ENCODE peak calls at places on chromosome 5, in five cellular contexts. Y is thyroid gland, W is GM12891, U is esophagus muscularis mucosa, V is spleen. F is an unnamed sample.

GRCh38 chr5:170479484-170479883 is 24.3 kb upstream of the KCNIP1 start:
- DNase-seq in Y (no peak), W (no peak), U (no peak), V (no peak), F (peak)

GRCh38 chr5:126998895-126999570 is 31.3 kb downstream of the MARCHF3 start:
- DNase-seq in Y (no peak), W (no peak), U (no peak), V (no peak), F (no peak)

GRCh38 chr5:111932628-111933027 is 175.6 kb upstream of the NREP start:
- DNase-seq in Y (no peak), W (no peak), U (no peak), V (no peak), F (no peak)

GRCh38 chr5:74877624-74878304 is 11.6 kb upstream of the FAM169A start:
- DNase-seq in Y (no peak), W (no peak), U (no peak), V (no peak), F (no peak)

GRCh38 chr5:51731641-51732040 is 348.4 kb downstream of the ISL1 start:
- DNase-seq in Y (no peak), W (no peak), U (no peak), V (no peak), F (no peak)

GRCh38 chr5:38008198-38008597 is 168.4 kb upstream of the GDNF start:
- DNase-seq in Y (no peak), W (no peak), U (no peak), V (no peak), F (no peak)

GRCh38 chr5:168224110-168224509 is 67.3 kb upstream of the WWC1 start:
- DNase-seq in Y (no peak), W (no peak), U (no peak), V (no peak), F (no peak)

GRCh38 chr5:77390795-77391194 is 101.3 kb downstream of the WDR41 start:
- DNase-seq in Y (no peak), W (no peak), U (peak), V (no peak), F (no peak)

GRCh38 chr5:30960041-30960440 is 233.4 kb upstream of the CDH6 start:
- DNase-seq in Y (no peak), W (no peak), U (no peak), V (no peak), F (no peak)

GRCh38 chr5:38323645-38324295 is 65.4 kb downstream of the EGFLAM start:
- DNase-seq in Y (no peak), W (no peak), U (no peak), V (no peak), F (no peak)

GRCh38 chr5:168987540-168988300 is 313.2 kb downstream of the SLIT3 start:
- DNase-seq in Y (peak), W (peak), U (no peak), V (no peak), F (peak)

GRCh38 chr5:73188764-73189521 is 15.9 kb downstream of the TMEM174 start:
- DNase-seq in Y (no peak), W (no peak), U (no peak), V (no peak), F (no peak)

GRCh38 chr5:6704361-6704851 is 8.8 kb upstream of the TENT4A start:
- DNase-seq in Y (peak), W (no peak), U (peak), V (no peak), F (peak)

GRCh38 chr5:106202035-106202434 is 1468.7 kb downstream of the EFNA5 start:
- DNase-seq in Y (no peak), W (no peak), U (no peak), V (no peak), F (no peak)

GRCh38 chr5:126373621-126374416 is 49.4 kb upstream of the GRAMD2B start:
- DNase-seq in Y (no peak), W (no peak), U (no peak), V (no peak), F (no peak)

GRCh38 chr5:181024245-181025029 is 15.6 kb upstream of the BTNL9 start:
- DNase-seq in Y (no peak), W (no peak), U (no peak), V (peak), F (peak)

GRCh38 chr5:154189819-154190651 is 498 bp upstream of the GALNT10 start:
- DNase-seq in Y (peak), W (peak), U (peak), V (peak), F (peak)

GRCh38 chr5:1057485-1057825 is 48.9 kb downstream of the NKD2 start:
- DNase-seq in Y (no peak), W (no peak), U (no peak), V (no peak), F (no peak)

GRCh38 chr5:161190778-161191177 is 338.8 kb upstream of the ATP10B start:
- DNase-seq in Y (no peak), W (no peak), U (no peak), V (no peak), F (no peak)

GRCh38 chr5:72842816-72843215 is 26.4 kb downstream of the TNPO1 start:
- DNase-seq in Y (no peak), W (no peak), U (no peak), V (no peak), F (no peak)

GRCh38 chr5:1521671-1522600 is 1.8 kb downstream of the LPCAT1 start:
- DNase-seq in Y (no peak), W (no peak), U (no peak), V (peak), F (peak)

GRCh38 chr5:25688156-25688555 is 1043.4 kb upstream of the CDH10 start:
- DNase-seq in Y (no peak), W (no peak), U (no peak), V (no peak), F (no peak)

GRCh38 chr5:136174021-136174659 is 18.8 kb downstream of the SMIM32 start:
- DNase-seq in Y (no peak), W (no peak), U (no peak), V (no peak), F (peak)

GRCh38 chr5:81326554-81326953 is 25.2 kb downstream of the ZCCHC9 start:
- DNase-seq in Y (no peak), W (no peak), U (no peak), V (no peak), F (no peak)

GRCh38 chr5:103234239-103234975 is 24.2 kb upstream of the MACIR start:
- DNase-seq in Y (peak), W (no peak), U (no peak), V (no peak), F (no peak)

GRCh38 chr5:59766394-59766793 is 127.1 kb downstream of the PDE4D start:
- DNase-seq in Y (peak), W (no peak), U (no peak), V (no peak), F (peak)

GRCh38 chr5:40414922-40415321 is 264.8 kb upstream of the PTGER4 start:
- DNase-seq in Y (no peak), W (no peak), U (no peak), V (no peak), F (no peak)

GRCh38 chr5:40413747-40414146 is 266.0 kb upstream of the PTGER4 start:
- DNase-seq in Y (no peak), W (no peak), U (no peak), V (no peak), F (no peak)

GRCh38 chr5:40410231-40410861 is 269.4 kb upstream of the PTGER4 start:
- DNase-seq in Y (no peak), W (no peak), U (no peak), V (no peak), F (peak)

GRCh38 chr5:40409600-40409999 is 270.1 kb upstream of the PTGER4 start:
- DNase-seq in Y (no peak), W (no peak), U (no peak), V (peak), F (no peak)

GRCh38 chr5:40410939-40411635 is 268.6 kb upstream of the PTGER4 start:
- DNase-seq in Y (no peak), W (no peak), U (no peak), V (no peak), F (no peak)
- TF ChIP-seq POLR2A in Y (no peak), W (no peak), U (no peak), V (no peak), F (no peak)

DNA sequence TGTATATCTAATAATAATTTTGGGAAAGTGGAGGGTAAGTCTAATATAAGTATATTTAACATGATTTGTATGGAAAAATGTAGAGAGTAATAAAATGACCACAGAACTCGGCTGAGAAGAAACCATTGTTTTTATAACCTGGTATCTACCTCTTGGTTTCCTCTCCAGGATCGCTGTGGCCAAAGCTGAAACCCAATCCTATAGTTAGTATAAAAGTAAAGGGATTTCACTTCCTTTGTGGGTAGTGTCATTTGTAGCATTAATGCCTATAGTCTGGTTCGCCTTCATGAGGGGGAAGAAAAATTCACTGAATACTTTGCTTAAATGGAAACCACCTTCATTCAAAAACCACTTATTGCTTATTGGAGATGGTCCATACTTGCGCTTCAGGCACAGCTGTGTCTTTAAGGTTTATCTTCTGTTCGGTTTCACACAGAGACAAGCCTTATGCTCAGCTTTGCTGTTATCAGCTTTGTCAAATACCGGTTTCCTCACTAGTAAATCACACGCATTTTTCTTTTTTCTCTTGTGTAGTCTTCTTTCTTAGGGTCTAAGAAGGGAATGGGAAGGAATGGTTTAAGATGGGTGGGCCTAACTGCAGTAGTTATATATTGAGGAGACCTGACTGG is 12.1 kb downstream of the PIK3R1 start:
- DNase-seq in Y (no peak), W (no peak), U (no peak), V (no peak), F (no peak)
- TF ChIP-seq POLR2A in Y (no peak), W (no peak), U (no peak), V (no peak), F (no peak)

GRCh38 chr5:94992325-94992724 is 292.6 kb downstream of the MCTP1 start:
- DNase-seq in Y (no peak), W (no peak), U (no peak), V (no peak), F (no peak)
- TF ChIP-seq POLR2A in Y (no peak), W (no peak), U (no peak), V (no peak), F (no peak)

GRCh38 chr5:150490754-150491153 is 17.2 kb upstream of the NDST1 start:
- DNase-seq in Y (no peak), W (no peak), U (no peak), V (no peak), F (no peak)

GRCh38 chr5:150489358-150490295 is 18.3 kb upstream of the NDST1 start:
- DNase-seq in Y (no peak), W (peak), U (no peak), V (peak), F (no peak)

GRCh38 chr5:150490296-150490669 is 17.6 kb upstream of the NDST1 start:
- DNase-seq in Y (no peak), W (no peak), U (no peak), V (no peak), F (no peak)

GRCh38 chr5:150491876-150492275 is 16.1 kb upstream of the NDST1 start:
- DNase-seq in Y (no peak), W (no peak), U (no peak), V (no peak), F (no peak)

GRCh38 chr5:150492621-150493020 is 15.3 kb upstream of the NDST1 start:
- DNase-seq in Y (no peak), W (no peak), U (no peak), V (no peak), F (no peak)
- TF ChIP-seq POLR2A in Y (no peak), W (no peak), U (no peak), V (no peak), F (no peak)

GRCh38 chr5:42811591-42812392 is at the start of gene SELENOP:
- DNase-seq in Y (peak), W (no peak), U (no peak), V (no peak), F (peak)
- TF ChIP-seq POLR2A in Y (peak), W (no peak), U (peak), V (peak), F (peak)

GRCh38 chr5:134427540-134428041 is 15.9 kb upstream of the CDKN2AIPNL start:
- DNase-seq in Y (no peak), W (no peak), U (no peak), V (peak), F (no peak)
- TF ChIP-seq POLR2A in Y (no peak), W (no peak), U (no peak), V (no peak), F (no peak)

DNA sequence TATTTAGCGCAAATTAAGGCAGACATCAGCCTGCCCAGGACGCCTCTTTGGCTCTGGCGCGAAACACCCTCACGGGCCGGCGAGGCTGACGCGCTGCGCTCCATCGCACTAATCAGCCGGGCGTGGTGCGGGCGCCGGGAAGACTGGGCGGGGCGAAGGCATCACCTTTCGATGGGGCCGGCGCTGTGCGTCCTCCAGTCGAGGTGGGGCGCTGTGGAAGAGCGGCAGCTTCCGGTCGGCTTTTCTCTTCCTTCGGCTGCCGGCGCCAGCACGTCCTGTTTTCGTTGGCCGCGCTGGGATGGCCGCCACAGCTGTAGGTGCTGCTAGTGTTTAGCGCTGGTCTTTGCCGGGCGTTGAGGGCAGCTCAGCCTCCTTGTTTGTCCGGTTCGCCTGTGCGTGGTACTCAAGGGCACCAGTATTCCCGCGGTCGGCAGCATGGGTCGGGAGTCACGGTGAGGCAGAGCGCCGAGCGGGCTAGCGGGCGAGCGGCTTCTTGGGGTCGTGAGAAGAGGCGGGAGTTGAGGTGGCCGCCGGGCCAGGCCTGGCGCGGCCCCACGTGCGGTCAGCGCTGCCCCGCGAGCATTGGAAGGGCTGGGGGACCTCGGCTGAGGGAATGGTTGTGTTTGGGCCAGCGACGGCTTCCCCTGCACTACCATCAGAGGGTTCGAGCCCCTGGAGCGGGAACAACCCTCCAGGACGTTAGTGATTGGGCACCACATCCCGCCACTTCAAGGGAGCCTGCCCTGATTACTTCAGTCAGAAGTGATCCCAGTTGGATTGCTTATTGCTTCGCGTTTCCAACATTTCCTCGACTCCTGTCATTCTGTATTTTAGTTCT is at the start of gene DDX46:
- DNase-seq in Y (peak), W (peak), U (peak), V (peak), F (peak)
- TF ChIP-seq POLR2A in Y (no peak), W (peak), U (no peak), V (no peak), F (peak)

GRCh38 chr5:139696894-139697658 is 48.9 kb downstream of the CXXC5 start:
- DNase-seq in Y (peak), W (peak), U (peak), V (peak), F (peak)
- TF ChIP-seq POLR2A in Y (no peak), W (no peak), U (no peak), V (no peak), F (peak)